ENCODE peak calls at places on chromosomes 11 and 22, in seven cellular contexts. One of them, this sample, is unnamed.

GRCh38 chr11:26778000-26778757 is 56.3 kb upstream of the SLC5A12 start:
- DNase-seq in stimulated activated CD8-positive, alpha-beta memory T cell treated with anti-CD3 and anti-CD28 coated beads, Interleukin-15, amount 100 ng/mL, for 4 hours: no peak
- DNase-seq in HFFc6: peak
- DNase-seq in progenitor cell of endocrine pancreas: no peak
- DNase-seq in body of pancreas: no peak
- DNase-seq in cardiac muscle cell: peak
- DNase-seq in PC-3: peak
- DNase-seq in this sample: no peak

GRCh38 chr11:120599816-120600420 is 88.4 kb downstream of the GRIK4 start:
- DNase-seq in stimulated activated CD8-positive, alpha-beta memory T cell treated with anti-CD3 and anti-CD28 coated beads, Interleukin-15, amount 100 ng/mL, for 4 hours: no peak
- DNase-seq in HFFc6: no peak
- DNase-seq in progenitor cell of endocrine pancreas: no peak
- DNase-seq in body of pancreas: no peak
- DNase-seq in cardiac muscle cell: no peak
- DNase-seq in PC-3: no peak
- DNase-seq in this sample: no peak

GRCh38 chr22:19448076-19448607 is 631 bp upstream of the C22orf39 start:
- DNase-seq in stimulated activated CD8-positive, alpha-beta memory T cell treated with anti-CD3 and anti-CD28 coated beads, Interleukin-15, amount 100 ng/mL, for 4 hours: no peak
- DNase-seq in HFFc6: peak
- DNase-seq in progenitor cell of endocrine pancreas: no peak
- DNase-seq in body of pancreas: peak
- DNase-seq in cardiac muscle cell: peak
- DNase-seq in PC-3: peak
- DNase-seq in this sample: peak

GRCh38 chr11:68963779-68964178 is 17.0 kb downstream of the MRGPRD start:
- DNase-seq in stimulated activated CD8-positive, alpha-beta memory T cell treated with anti-CD3 and anti-CD28 coated beads, Interleukin-15, amount 100 ng/mL, for 4 hours: no peak
- DNase-seq in HFFc6: no peak
- DNase-seq in progenitor cell of endocrine pancreas: no peak
- DNase-seq in body of pancreas: no peak
- DNase-seq in cardiac muscle cell: no peak
- DNase-seq in PC-3: no peak
- DNase-seq in this sample: no peak

GRCh38 chr11:17734418-17734911 is at the start of gene KCNC1:
- DNase-seq in stimulated activated CD8-positive, alpha-beta memory T cell treated with anti-CD3 and anti-CD28 coated beads, Interleukin-15, amount 100 ng/mL, for 4 hours: no peak
- DNase-seq in HFFc6: no peak
- DNase-seq in progenitor cell of endocrine pancreas: peak
- DNase-seq in body of pancreas: peak
- DNase-seq in cardiac muscle cell: peak
- DNase-seq in PC-3: no peak
- DNase-seq in this sample: peak

GRCh38 chr11:108734956-108735559 is 70.2 kb downstream of the DDX10 start:
- DNase-seq in stimulated activated CD8-positive, alpha-beta memory T cell treated with anti-CD3 and anti-CD28 coated beads, Interleukin-15, amount 100 ng/mL, for 4 hours: no peak
- DNase-seq in HFFc6: no peak
- DNase-seq in progenitor cell of endocrine pancreas: no peak
- DNase-seq in body of pancreas: no peak
- DNase-seq in cardiac muscle cell: peak
- DNase-seq in PC-3: peak
- DNase-seq in this sample: peak

GRCh38 chr22:17588606-17589005 is 25.3 kb downstream of the SLC25A18 start:
- DNase-seq in stimulated activated CD8-positive, alpha-beta memory T cell treated with anti-CD3 and anti-CD28 coated beads, Interleukin-15, amount 100 ng/mL, for 4 hours: no peak
- DNase-seq in HFFc6: no peak
- DNase-seq in progenitor cell of endocrine pancreas: no peak
- DNase-seq in body of pancreas: no peak
- DNase-seq in cardiac muscle cell: no peak
- DNase-seq in PC-3: no peak
- DNase-seq in this sample: no peak

GRCh38 chr11:45260047-45260446 is 26.1 kb downstream of the SYT13 start:
- DNase-seq in stimulated activated CD8-positive, alpha-beta memory T cell treated with anti-CD3 and anti-CD28 coated beads, Interleukin-15, amount 100 ng/mL, for 4 hours: no peak
- DNase-seq in HFFc6: no peak
- DNase-seq in progenitor cell of endocrine pancreas: no peak
- DNase-seq in body of pancreas: no peak
- DNase-seq in cardiac muscle cell: no peak
- DNase-seq in PC-3: no peak
- DNase-seq in this sample: no peak

GRCh38 chr22:23534201-23534850 is 45.8 kb downstream of the IGLL1 start:
- DNase-seq in stimulated activated CD8-positive, alpha-beta memory T cell treated with anti-CD3 and anti-CD28 coated beads, Interleukin-15, amount 100 ng/mL, for 4 hours: no peak
- DNase-seq in HFFc6: no peak
- DNase-seq in progenitor cell of endocrine pancreas: no peak
- DNase-seq in body of pancreas: no peak
- DNase-seq in cardiac muscle cell: peak
- DNase-seq in PC-3: no peak
- DNase-seq in this sample: no peak

GRCh38 chr11:952406-953385 is 27.0 kb downstream of the AP2A2 start:
- DNase-seq in stimulated activated CD8-positive, alpha-beta memory T cell treated with anti-CD3 and anti-CD28 coated beads, Interleukin-15, amount 100 ng/mL, for 4 hours: no peak
- DNase-seq in HFFc6: no peak
- DNase-seq in progenitor cell of endocrine pancreas: peak
- DNase-seq in body of pancreas: peak
- DNase-seq in cardiac muscle cell: peak
- DNase-seq in PC-3: no peak
- DNase-seq in this sample: no peak

GRCh38 chr11:96272542-96273306 is 70.3 kb downstream of the MAML2 start:
- DNase-seq in stimulated activated CD8-positive, alpha-beta memory T cell treated with anti-CD3 and anti-CD28 coated beads, Interleukin-15, amount 100 ng/mL, for 4 hours: no peak
- DNase-seq in HFFc6: no peak
- DNase-seq in progenitor cell of endocrine pancreas: no peak
- DNase-seq in body of pancreas: peak
- DNase-seq in cardiac muscle cell: peak
- DNase-seq in PC-3: peak
- DNase-seq in this sample: peak

GRCh38 chr11:11608783-11609232 is 13.0 kb downstream of the GALNT18 start:
- DNase-seq in stimulated activated CD8-positive, alpha-beta memory T cell treated with anti-CD3 and anti-CD28 coated beads, Interleukin-15, amount 100 ng/mL, for 4 hours: no peak
- DNase-seq in HFFc6: peak
- DNase-seq in progenitor cell of endocrine pancreas: no peak
- DNase-seq in body of pancreas: no peak
- DNase-seq in cardiac muscle cell: peak
- DNase-seq in PC-3: peak
- DNase-seq in this sample: peak

GRCh38 chr11:121904148-121904547 is 211.9 kb downstream of the BLID start:
- DNase-seq in stimulated activated CD8-positive, alpha-beta memory T cell treated with anti-CD3 and anti-CD28 coated beads, Interleukin-15, amount 100 ng/mL, for 4 hours: no peak
- DNase-seq in HFFc6: no peak
- DNase-seq in progenitor cell of endocrine pancreas: no peak
- DNase-seq in body of pancreas: peak
- DNase-seq in cardiac muscle cell: no peak
- DNase-seq in PC-3: no peak
- DNase-seq in this sample: no peak

GRCh38 chr11:132471491-132471890 is 1060.8 kb downstream of the OPCML start:
- DNase-seq in stimulated activated CD8-positive, alpha-beta memory T cell treated with anti-CD3 and anti-CD28 coated beads, Interleukin-15, amount 100 ng/mL, for 4 hours: no peak
- DNase-seq in HFFc6: peak
- DNase-seq in progenitor cell of endocrine pancreas: no peak
- DNase-seq in body of pancreas: no peak
- DNase-seq in cardiac muscle cell: peak
- DNase-seq in PC-3: no peak
- DNase-seq in this sample: no peak

GRCh38 chr11:77083553-77084245 is 16.9 kb downstream of the CAPN5 start:
- DNase-seq in stimulated activated CD8-positive, alpha-beta memory T cell treated with anti-CD3 and anti-CD28 coated beads, Interleukin-15, amount 100 ng/mL, for 4 hours: no peak
- DNase-seq in HFFc6: no peak
- DNase-seq in progenitor cell of endocrine pancreas: no peak
- DNase-seq in body of pancreas: no peak
- DNase-seq in cardiac muscle cell: no peak
- DNase-seq in PC-3: no peak
- DNase-seq in this sample: no peak

GRCh38 chr11:108881136-108881535 is 216.3 kb downstream of the DDX10 start:
- DNase-seq in stimulated activated CD8-positive, alpha-beta memory T cell treated with anti-CD3 and anti-CD28 coated beads, Interleukin-15, amount 100 ng/mL, for 4 hours: no peak
- DNase-seq in HFFc6: no peak
- DNase-seq in progenitor cell of endocrine pancreas: no peak
- DNase-seq in body of pancreas: no peak
- DNase-seq in cardiac muscle cell: no peak
- DNase-seq in PC-3: peak
- DNase-seq in this sample: no peak

GRCh38 chr11:134712228-134713145 is 300.4 kb upstream of the B3GAT1 start:
- DNase-seq in stimulated activated CD8-positive, alpha-beta memory T cell treated with anti-CD3 and anti-CD28 coated beads, Interleukin-15, amount 100 ng/mL, for 4 hours: no peak
- DNase-seq in HFFc6: no peak
- DNase-seq in progenitor cell of endocrine pancreas: no peak
- DNase-seq in body of pancreas: no peak
- DNase-seq in cardiac muscle cell: no peak
- DNase-seq in PC-3: no peak
- DNase-seq in this sample: no peak

GRCh38 chr22:31681625-31682345 is 19.8 kb upstream of the PISD start:
- DNase-seq in stimulated activated CD8-positive, alpha-beta memory T cell treated with anti-CD3 and anti-CD28 coated beads, Interleukin-15, amount 100 ng/mL, for 4 hours: no peak
- DNase-seq in HFFc6: peak
- DNase-seq in progenitor cell of endocrine pancreas: no peak
- DNase-seq in body of pancreas: no peak
- DNase-seq in cardiac muscle cell: peak
- DNase-seq in PC-3: no peak
- DNase-seq in this sample: no peak

GRCh38 chr11:10543782-10544181 is 2.8 kb upstream of the RNF141 start:
- DNase-seq in stimulated activated CD8-positive, alpha-beta memory T cell treated with anti-CD3 and anti-CD28 coated beads, Interleukin-15, amount 100 ng/mL, for 4 hours: no peak
- DNase-seq in HFFc6: no peak
- DNase-seq in progenitor cell of endocrine pancreas: no peak
- DNase-seq in body of pancreas: no peak
- DNase-seq in cardiac muscle cell: no peak
- DNase-seq in PC-3: no peak
- DNase-seq in this sample: no peak

GRCh38 chr11:111718436-111719325 is 47.5 kb downstream of the PPP2R1B start:
- DNase-seq in stimulated activated CD8-positive, alpha-beta memory T cell treated with anti-CD3 and anti-CD28 coated beads, Interleukin-15, amount 100 ng/mL, for 4 hours: no peak
- DNase-seq in HFFc6: peak
- DNase-seq in progenitor cell of endocrine pancreas: no peak
- DNase-seq in body of pancreas: peak
- DNase-seq in cardiac muscle cell: peak
- DNase-seq in PC-3: peak
- DNase-seq in this sample: no peak

GRCh38 chr11:126313826-126314225 is 10.0 kb downstream of the DCPS start:
- DNase-seq in stimulated activated CD8-positive, alpha-beta memory T cell treated with anti-CD3 and anti-CD28 coated beads, Interleukin-15, amount 100 ng/mL, for 4 hours: no peak
- DNase-seq in HFFc6: no peak
- DNase-seq in progenitor cell of endocrine pancreas: no peak
- DNase-seq in body of pancreas: no peak
- DNase-seq in cardiac muscle cell: no peak
- DNase-seq in PC-3: no peak
- DNase-seq in this sample: no peak

GRCh38 chr22:32802291-32802826 is 854 bp downstream of the TIMP3 start:
- DNase-seq in stimulated activated CD8-positive, alpha-beta memory T cell treated with anti-CD3 and anti-CD28 coated beads, Interleukin-15, amount 100 ng/mL, for 4 hours: no peak
- DNase-seq in HFFc6: no peak
- DNase-seq in progenitor cell of endocrine pancreas: no peak
- DNase-seq in body of pancreas: no peak
- DNase-seq in cardiac muscle cell: peak
- DNase-seq in PC-3: no peak
- DNase-seq in this sample: no peak

GRCh38 chr11:60781286-60782044 is 3.7 kb upstream of the MS4A10 start:
- DNase-seq in stimulated activated CD8-positive, alpha-beta memory T cell treated with anti-CD3 and anti-CD28 coated beads, Interleukin-15, amount 100 ng/mL, for 4 hours: no peak
- DNase-seq in HFFc6: no peak
- DNase-seq in progenitor cell of endocrine pancreas: no peak
- DNase-seq in body of pancreas: no peak
- DNase-seq in cardiac muscle cell: no peak
- DNase-seq in PC-3: no peak
- DNase-seq in this sample: no peak

GRCh38 chr11:93081694-93082093 is 112.2 kb downstream of the MTNR1B start:
- DNase-seq in stimulated activated CD8-positive, alpha-beta memory T cell treated with anti-CD3 and anti-CD28 coated beads, Interleukin-15, amount 100 ng/mL, for 4 hours: no peak
- DNase-seq in HFFc6: no peak
- DNase-seq in progenitor cell of endocrine pancreas: no peak
- DNase-seq in body of pancreas: no peak
- DNase-seq in cardiac muscle cell: no peak
- DNase-seq in PC-3: no peak
- DNase-seq in this sample: no peak

GRCh38 chr22:32801436-32802290 is at the start of gene TIMP3:
- DNase-seq in stimulated activated CD8-positive, alpha-beta memory T cell treated with anti-CD3 and anti-CD28 coated beads, Interleukin-15, amount 100 ng/mL, for 4 hours: no peak
- DNase-seq in HFFc6: peak
- DNase-seq in progenitor cell of endocrine pancreas: peak
- DNase-seq in body of pancreas: peak
- DNase-seq in cardiac muscle cell: peak
- DNase-seq in PC-3: no peak
- DNase-seq in this sample: peak

GRCh38 chr11:35321532-35322320 is 97.6 kb downstream of the SLC1A2 start:
- DNase-seq in stimulated activated CD8-positive, alpha-beta memory T cell treated with anti-CD3 and anti-CD28 coated beads, Interleukin-15, amount 100 ng/mL, for 4 hours: no peak
- DNase-seq in HFFc6: peak
- DNase-seq in progenitor cell of endocrine pancreas: no peak
- DNase-seq in body of pancreas: peak
- DNase-seq in cardiac muscle cell: peak
- DNase-seq in PC-3: no peak
- DNase-seq in this sample: no peak

GRCh38 chr11:128859563-128860441 is 7.3 kb downstream of the KCNJ1 start:
- DNase-seq in stimulated activated CD8-positive, alpha-beta memory T cell treated with anti-CD3 and anti-CD28 coated beads, Interleukin-15, amount 100 ng/mL, for 4 hours: peak
- DNase-seq in HFFc6: no peak
- DNase-seq in progenitor cell of endocrine pancreas: peak
- DNase-seq in body of pancreas: peak
- DNase-seq in cardiac muscle cell: peak
- DNase-seq in PC-3: peak
- DNase-seq in this sample: peak

GRCh38 chr11:114179234-114179941 is 116.8 kb upstream of the NNMT start:
- DNase-seq in stimulated activated CD8-positive, alpha-beta memory T cell treated with anti-CD3 and anti-CD28 coated beads, Interleukin-15, amount 100 ng/mL, for 4 hours: no peak
- DNase-seq in HFFc6: no peak
- DNase-seq in progenitor cell of endocrine pancreas: no peak
- DNase-seq in body of pancreas: peak
- DNase-seq in cardiac muscle cell: peak
- DNase-seq in PC-3: no peak
- DNase-seq in this sample: no peak

GRCh38 chr11:94998285-94998684 is 24.8 kb downstream of the KDM4D start:
- DNase-seq in stimulated activated CD8-positive, alpha-beta memory T cell treated with anti-CD3 and anti-CD28 coated beads, Interleukin-15, amount 100 ng/mL, for 4 hours: no peak
- DNase-seq in HFFc6: no peak
- DNase-seq in progenitor cell of endocrine pancreas: no peak
- DNase-seq in body of pancreas: no peak
- DNase-seq in cardiac muscle cell: no peak
- DNase-seq in PC-3: no peak
- DNase-seq in this sample: no peak

GRCh38 chr11:2892215-2893020 is 6.8 kb upstream of the CDKN1C start:
- DNase-seq in stimulated activated CD8-positive, alpha-beta memory T cell treated with anti-CD3 and anti-CD28 coated beads, Interleukin-15, amount 100 ng/mL, for 4 hours: no peak
- DNase-seq in HFFc6: peak
- DNase-seq in progenitor cell of endocrine pancreas: peak
- DNase-seq in body of pancreas: no peak
- DNase-seq in cardiac muscle cell: peak
- DNase-seq in PC-3: peak
- DNase-seq in this sample: no peak

GRCh38 chr22:26656896-26657851 is at the start of gene MIAT:
- DNase-seq in stimulated activated CD8-positive, alpha-beta memory T cell treated with anti-CD3 and anti-CD28 coated beads, Interleukin-15, amount 100 ng/mL, for 4 hours: no peak
- DNase-seq in HFFc6: no peak
- DNase-seq in progenitor cell of endocrine pancreas: no peak
- DNase-seq in body of pancreas: no peak
- DNase-seq in cardiac muscle cell: peak
- DNase-seq in PC-3: no peak
- DNase-seq in this sample: no peak

GRCh38 chr11:78652866-78653265 is 78.2 kb upstream of the NARS2 start:
- DNase-seq in stimulated activated CD8-positive, alpha-beta memory T cell treated with anti-CD3 and anti-CD28 coated beads, Interleukin-15, amount 100 ng/mL, for 4 hours: no peak
- DNase-seq in HFFc6: no peak
- DNase-seq in progenitor cell of endocrine pancreas: no peak
- DNase-seq in body of pancreas: no peak
- DNase-seq in cardiac muscle cell: no peak
- DNase-seq in PC-3: no peak
- DNase-seq in this sample: no peak

GRCh38 chr11:10592331-10592730 is 23.9 kb upstream of the LYVE1 start:
- DNase-seq in stimulated activated CD8-positive, alpha-beta memory T cell treated with anti-CD3 and anti-CD28 coated beads, Interleukin-15, amount 100 ng/mL, for 4 hours: no peak
- DNase-seq in HFFc6: peak
- DNase-seq in progenitor cell of endocrine pancreas: no peak
- DNase-seq in body of pancreas: no peak
- DNase-seq in cardiac muscle cell: peak
- DNase-seq in PC-3: peak
- DNase-seq in this sample: peak